ENCODE peak calls at places on chromosome 21, in eight cellular contexts. A, V, R, Y, C, U, Z and T are unnamed samples.

GRCh38 chr21:30072496-30072895 is 94.1 kb downstream of the CLDN17 start:
- ATAC-seq in A (no peak), V (peak), R (no peak), Y (no peak), C (peak), U (no peak), Z (no peak), T (no peak)

GRCh38 chr21:26042181-26042876 is 128.2 kb downstream of the APP start:
- ATAC-seq in A (no peak), V (no peak), R (no peak), Y (peak), C (no peak), U (no peak), Z (no peak), T (no peak)

GRCh38 chr21:26845750-26846035 is 484 bp upstream of the ADAMTS1 start:
- ATAC-seq in A (no peak), V (peak), R (no peak), Y (peak), C (peak), U (peak), Z (no peak), T (peak)

GRCh38 chr21:45929477-45929876 is 52.1 kb upstream of the COL6A1 start:
- ATAC-seq in A (no peak), V (no peak), R (peak), Y (no peak), C (no peak), U (no peak), Z (no peak), T (no peak)

GRCh38 chr21:46109251-46110221 is 11.6 kb downstream of the COL6A2 start:
- ATAC-seq in A (no peak), V (no peak), R (peak), Y (peak), C (no peak), U (no peak), Z (no peak), T (no peak)

GRCh38 chr21:20169812-20170576 is 828.2 kb upstream of the NCAM2 start:
- ATAC-seq in A (no peak), V (no peak), R (no peak), Y (no peak), C (no peak), U (no peak), Z (no peak), T (no peak)

GRCh38 chr21:35284199-35284598 is 235.1 kb upstream of the RUNX1 start:
- ATAC-seq in A (no peak), V (peak), R (peak), Y (no peak), C (peak), U (no peak), Z (peak), T (no peak)

GRCh38 chr21:28135646-28136045 is 857.0 kb downstream of the LTN1 start:
- ATAC-seq in A (no peak), V (peak), R (no peak), Y (no peak), C (peak), U (no peak), Z (no peak), T (peak)

GRCh38 chr21:37866027-37866426 is 50.2 kb downstream of the KCNJ6 start:
- ATAC-seq in A (no peak), V (peak), R (peak), Y (no peak), C (peak), U (no peak), Z (peak), T (peak)

GRCh38 chr21:32940079-32941014 is 85.4 kb upstream of the OLIG2 start:
- ATAC-seq in A (peak), V (peak), R (no peak), Y (peak), C (peak), U (peak), Z (no peak), T (no peak)

GRCh38 chr21:21345296-21345695 is 347.1 kb downstream of the NCAM2 start:
- ATAC-seq in A (no peak), V (no peak), R (no peak), Y (no peak), C (no peak), U (no peak), Z (no peak), T (no peak)

GRCh38 chr21:36773111-36773510 is 74.2 kb downstream of the SIM2 start:
- ATAC-seq in A (peak), V (peak), R (peak), Y (peak), C (peak), U (peak), Z (peak), T (peak)

GRCh38 chr21:17451364-17451869 is 61.4 kb upstream of the CXADR start:
- ATAC-seq in A (no peak), V (peak), R (peak), Y (no peak), C (peak), U (no peak), Z (no peak), T (peak)

GRCh38 chr21:37983336-37984095 is 67.3 kb upstream of the KCNJ6 start:
- ATAC-seq in A (no peak), V (no peak), R (no peak), Y (peak), C (no peak), U (no peak), Z (no peak), T (no peak)

GRCh38 chr21:27793901-27794300 is 827.0 kb upstream of the ADAMTS5 start:
- ATAC-seq in A (no peak), V (peak), R (no peak), Y (no peak), C (peak), U (no peak), Z (no peak), T (no peak)

GRCh38 chr21:41711416-41712023 is 55.3 kb downstream of the RIPK4 start:
- ATAC-seq in A (no peak), V (no peak), R (no peak), Y (no peak), C (no peak), U (no peak), Z (no peak), T (no peak)

GRCh38 chr21:39209334-39209688 is 26.1 kb upstream of the PSMG1 start:
- ATAC-seq in A (no peak), V (peak), R (no peak), Y (no peak), C (peak), U (no peak), Z (no peak), T (no peak)

GRCh38 chr21:39208624-39209333 is 25.5 kb upstream of the PSMG1 start:
- ATAC-seq in A (no peak), V (peak), R (no peak), Y (no peak), C (peak), U (no peak), Z (no peak), T (no peak)

GRCh38 chr21:39204134-39204533 is 20.9 kb upstream of the PSMG1 start:
- ATAC-seq in A (peak), V (no peak), R (no peak), Y (peak), C (no peak), U (no peak), Z (no peak), T (no peak)
- H3K27ac ChIP-seq in A (no peak), V (no peak), R (no peak), Y (no peak), C (no peak), U (no peak), Z (no peak), T (no peak)

GRCh38 chr21:44761011-44761729 is 40.5 kb downstream of the UBE2G2 start:
- ATAC-seq in A (peak), V (peak), R (no peak), Y (no peak), C (no peak), U (peak), Z (no peak), T (no peak)
- H3K4me3 ChIP-seq in A (no peak), V (no peak), R (no peak), Y (no peak), C (no peak), U (peak), Z (no peak), T (no peak)

GRCh38 chr21:39611547-39612190 is 1.1 kb upstream of the B3GALT5 start:
- ATAC-seq in A (no peak), V (no peak), R (no peak), Y (no peak), C (no peak), U (no peak), Z (no peak), T (no peak)

GRCh38 chr21:39612233-39613028 is at the start of gene B3GALT5:
- ATAC-seq in A (peak), V (no peak), R (no peak), Y (peak), C (no peak), U (no peak), Z (no peak), T (no peak)

GRCh38 chr21:39613029-39613934 is 542 bp downstream of the B3GALT5 start:
- ATAC-seq in A (peak), V (no peak), R (no peak), Y (peak), C (no peak), U (no peak), Z (no peak), T (no peak)

GRCh38 chr21:39616373-39616772 is 3.6 kb downstream of the B3GALT5 start:
- ATAC-seq in A (no peak), V (no peak), R (no peak), Y (peak), C (no peak), U (no peak), Z (no peak), T (no peak)

DNA sequence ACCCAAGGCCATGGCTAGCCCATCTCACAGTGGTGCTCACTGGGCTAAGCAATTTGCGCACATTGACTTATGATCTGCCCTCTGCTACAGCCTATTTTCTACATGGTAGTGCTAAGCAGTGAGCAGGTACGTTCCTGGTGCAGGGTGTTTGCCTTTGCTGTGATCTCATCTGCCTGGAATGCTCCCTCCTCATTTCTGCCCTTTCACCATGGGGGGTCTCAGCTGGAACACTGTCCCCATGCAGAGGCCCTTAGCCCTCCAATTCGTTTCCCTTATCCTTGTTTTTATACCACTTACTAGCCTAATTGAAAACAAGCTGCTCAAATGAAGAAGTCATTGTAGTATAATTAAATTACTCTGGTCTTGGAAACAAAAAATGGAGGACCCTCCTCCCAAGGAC is 2.0 kb upstream of the B3GALT5 start:
- ATAC-seq in A (peak), V (no peak), R (no peak), Y (peak), C (no peak), U (no peak), Z (no peak), T (no peak)
- H3K27ac ChIP-seq in A (no peak), V (no peak), R (no peak), Y (no peak), C (no peak), U (no peak), Z (no peak), T (no peak)

GRCh38 chr21:43885721-43886120 is 20.7 kb downstream of the AGPAT3 start:
- ATAC-seq in A (no peak), V (no peak), R (no peak), Y (no peak), C (no peak), U (no peak), Z (no peak), T (no peak)
- H3K4me3 ChIP-seq in A (no peak), V (no peak), R (no peak), Y (no peak), C (no peak), U (no peak), Z (no peak), T (no peak)

GRCh38 chr21:16422702-16423101 is 692.9 kb downstream of the USP25 start:
- ATAC-seq in A (no peak), V (no peak), R (no peak), Y (no peak), C (no peak), U (no peak), Z (no peak), T (no peak)

GRCh38 chr21:16426936-16427335 is 697.2 kb downstream of the USP25 start:
- ATAC-seq in A (no peak), V (no peak), R (peak), Y (no peak), C (no peak), U (no peak), Z (no peak), T (no peak)

GRCh38 chr21:16423921-16424320 is 694.1 kb downstream of the USP25 start:
- ATAC-seq in A (no peak), V (no peak), R (no peak), Y (no peak), C (no peak), U (no peak), Z (no peak), T (no peak)

GRCh38 chr21:16425297-16425696 is 695.5 kb downstream of the USP25 start:
- ATAC-seq in A (no peak), V (no peak), R (peak), Y (no peak), C (no peak), U (no peak), Z (no peak), T (no peak)

DNA sequence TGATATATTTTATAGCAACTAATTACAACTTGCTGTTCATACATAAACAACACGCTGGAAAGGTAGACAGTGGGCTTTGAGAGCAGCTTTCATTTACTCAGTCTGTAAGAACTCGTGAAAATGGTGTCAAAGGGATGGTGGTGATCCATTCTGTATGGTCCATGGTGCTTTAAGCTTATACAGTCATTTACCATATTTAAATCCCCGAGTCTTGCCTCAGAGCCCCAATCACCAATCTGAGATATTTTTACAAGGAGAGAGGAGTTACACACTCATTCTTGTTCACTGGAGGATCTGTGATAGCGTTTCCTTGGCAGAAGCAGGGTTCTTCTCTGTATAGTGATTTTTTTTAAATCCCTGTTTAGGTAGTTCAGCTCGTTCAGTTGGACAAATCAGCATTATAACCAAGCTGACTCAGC is 694.6 kb downstream of the USP25 start:
- ATAC-seq in A (no peak), V (peak), R (peak), Y (no peak), C (peak), U (no peak), Z (no peak), T (peak)
- H3K27ac ChIP-seq in A (no peak), V (peak), R (peak), Y (no peak), C (peak), U (no peak), Z (peak), T (peak)